ENCODE peak calls at places on chromosomes 7 and 10, in six cellular contexts. M is NB4, S is gastrocnemius medialis, L is astrocyte of the cerebellum, E is ovary, C is adrenal gland. A is an unnamed sample.

GRCh38 chr10:50216894-50217293 is 34.4 kb downstream of the ASAH2 start:
- DNase-seq in M (peak), S (no peak), L (peak), E (no peak), C (no peak), A (no peak)

GRCh38 chr7:149816267-149816751 is 21.9 kb upstream of the ZNF862 start:
- DNase-seq in M (no peak), S (no peak), L (no peak), E (no peak), C (no peak), A (no peak)

GRCh38 chr7:43534110-43534509 is 48.8 kb upstream of the STK17A start:
- DNase-seq in M (no peak), S (no peak), L (no peak), E (no peak), C (no peak), A (no peak)

GRCh38 chr10:35824704-35825103 is 182.6 kb upstream of the FZD8 start:
- DNase-seq in M (no peak), S (no peak), L (no peak), E (no peak), C (no peak), A (no peak)

GRCh38 chr10:69278446-69278963 is at the start of gene HK1:
- DNase-seq in M (no peak), S (no peak), L (peak), E (no peak), C (peak), A (no peak)

GRCh38 chr10:28652101-28652500 is 25.2 kb upstream of the BAMBI start:
- DNase-seq in M (no peak), S (no peak), L (no peak), E (no peak), C (no peak), A (no peak)

GRCh38 chr10:14696763-14697321 is 77.9 kb downstream of the FAM107B start:
- DNase-seq in M (no peak), S (no peak), L (no peak), E (no peak), C (no peak), A (no peak)

GRCh38 chr10:27724287-27724686 is 21.3 kb downstream of the MKX start:
- DNase-seq in M (peak), S (no peak), L (no peak), E (no peak), C (no peak), A (no peak)

GRCh38 chr7:41984888-41985287 is 252.1 kb downstream of the GLI3 start:
- DNase-seq in M (no peak), S (no peak), L (no peak), E (no peak), C (no peak), A (no peak)

GRCh38 chr7:121187676-121188075 is 141.1 kb upstream of the WNT16 start:
- DNase-seq in M (peak), S (no peak), L (no peak), E (no peak), C (no peak), A (no peak)
- H3K4me3 ChIP-seq in M (no peak), S (no peak), L (no peak), E (no peak), C (no peak), A (no peak)

GRCh38 chr7:31508823-31509222 is 5.1 kb upstream of the ITPRID1 start:
- DNase-seq in M (no peak), S (no peak), L (no peak), E (no peak), C (no peak), A (no peak)
- TF ChIP-seq CTCF in M (no peak), S (no peak), L (no peak), E (no peak), C (no peak), A (no peak)

GRCh38 chr10:133356549-133356948 is 1.3 kb downstream of the FUOM start:
- DNase-seq in M (no peak), S (no peak), L (no peak), E (no peak), C (no peak), A (no peak)
- H3K4me3 ChIP-seq in M (peak), S (peak), L (peak), E (no peak), C (no peak), A (peak)

GRCh38 chr7:151446412-151446811 is 6.5 kb upstream of the CRYGN start:
- DNase-seq in M (no peak), S (no peak), L (no peak), E (no peak), C (no peak), A (no peak)

GRCh38 chr7:151449990-151450389 is 10.0 kb upstream of the CRYGN start:
- DNase-seq in M (no peak), S (no peak), L (no peak), E (no peak), C (no peak), A (no peak)

GRCh38 chr7:151447312-151447711 is 7.4 kb upstream of the CRYGN start:
- DNase-seq in M (no peak), S (no peak), L (no peak), E (no peak), C (no peak), A (no peak)

GRCh38 chr7:151447901-151448260 is 7.9 kb upstream of the CRYGN start:
- DNase-seq in M (no peak), S (no peak), L (no peak), E (peak), C (no peak), A (no peak)

GRCh38 chr7:151448261-151449252 is 8.6 kb upstream of the CRYGN start:
- DNase-seq in M (peak), S (peak), L (no peak), E (peak), C (peak), A (no peak)
- TF ChIP-seq CTCF in M (peak), S (peak), L (peak), E (peak), C (peak), A (peak)

A was measured in HFF-Myc.